ENCODE peak calls at places on chromosomes 4 and X, in eight cellular contexts. I, L, G, W, J, N, P and D are unnamed samples.

GRCh38 chr4:9933184-9933583 is 88.1 kb downstream of the SLC2A9 start:
- DNase-seq in I (no peak), L (no peak), G (no peak), W (no peak), J (no peak), N (no peak), P (no peak), D (no peak)

GRCh38 chrX:82648062-82648461 is 860.0 kb upstream of the POU3F4 start:
- DNase-seq in I (no peak), L (no peak), G (no peak), W (no peak), J (no peak), N (no peak), P (no peak), D (no peak)

GRCh38 chr4:140005699-140006098 is 148.3 kb downstream of the MAML3 start:
- DNase-seq in I (no peak), L (no peak), G (no peak), W (no peak), J (no peak), N (no peak), P (no peak), D (no peak)

GRCh38 chrX:103687073-103687695 is 685 bp upstream of the MORF4L2 start:
- DNase-seq in I (peak), L (peak), G (peak), W (peak), J (peak), N (peak), P (peak), D (peak)

GRCh38 chr4:114286275-114286674 is 306.8 kb upstream of the ARSJ start:
- DNase-seq in I (no peak), L (no peak), G (peak), W (no peak), J (no peak), N (no peak), P (no peak), D (no peak)

GRCh38 chrX:108322243-108322642 is 116.0 kb downstream of the COL4A6 start:
- DNase-seq in I (no peak), L (no peak), G (no peak), W (no peak), J (no peak), N (no peak), P (no peak), D (no peak)

GRCh38 chrX:3295731-3296130 is 50.7 kb downstream of the MXRA5 start:
- DNase-seq in I (no peak), L (no peak), G (peak), W (no peak), J (no peak), N (no peak), P (no peak), D (no peak)

GRCh38 chrX:47556045-47556623 is 4.9 kb upstream of the ARAF start:
- DNase-seq in I (peak), L (peak), G (peak), W (peak), J (peak), N (peak), P (peak), D (peak)

GRCh38 chr4:32226201-32226600 is 1506.0 kb downstream of the PCDH7 start:
- DNase-seq in I (no peak), L (no peak), G (no peak), W (no peak), J (no peak), N (no peak), P (no peak), D (no peak)

GRCh38 chr4:20684852-20685763 is 15.2 kb upstream of the PACRGL start:
- DNase-seq in I (no peak), L (no peak), G (no peak), W (no peak), J (no peak), N (peak), P (no peak), D (no peak)

GRCh38 chr4:128284317-128284716 is 3.3 kb downstream of the PGRMC2 start:
- DNase-seq in I (no peak), L (no peak), G (no peak), W (peak), J (no peak), N (no peak), P (no peak), D (no peak)

GRCh38 chrX:39854772-39855747 is 242.7 kb downstream of the BCOR start:
- DNase-seq in I (no peak), L (no peak), G (no peak), W (no peak), J (no peak), N (no peak), P (no peak), D (no peak)

GRCh38 chr4:125664091-125664767 is 349.5 kb downstream of the FAT4 start:
- DNase-seq in I (no peak), L (no peak), G (peak), W (no peak), J (no peak), N (no peak), P (no peak), D (no peak)

GRCh38 chr4:184635381-184635780 is 13.9 kb downstream of the CASP3 start:
- DNase-seq in I (no peak), L (no peak), G (no peak), W (no peak), J (no peak), N (no peak), P (no peak), D (no peak)

GRCh38 chr4:22490718-22491330 is 25.0 kb downstream of the ADGRA3 start:
- DNase-seq in I (no peak), L (no peak), G (no peak), W (no peak), J (no peak), N (no peak), P (no peak), D (no peak)

GRCh38 chr4:169383724-169384123 is 113.0 kb upstream of the SH3RF1 start:
- DNase-seq in I (no peak), L (no peak), G (peak), W (no peak), J (no peak), N (peak), P (no peak), D (no peak)

GRCh38 chr4:183407635-183408463 is 36.6 kb upstream of the CDKN2AIP start:
- DNase-seq in I (no peak), L (no peak), G (no peak), W (no peak), J (no peak), N (no peak), P (no peak), D (peak)

GRCh38 chr4:78689224-78689623 is 86.9 kb upstream of the BMP2K start:
- DNase-seq in I (no peak), L (no peak), G (no peak), W (no peak), J (no peak), N (no peak), P (no peak), D (no peak)

GRCh38 chrX:100368167-100368566 is 41.9 kb downstream of the PCDH19 start:
- DNase-seq in I (no peak), L (no peak), G (no peak), W (no peak), J (no peak), N (no peak), P (no peak), D (no peak)

GRCh38 chrX:51296138-51296537 is 36.5 kb upstream of the NUDT10 start:
- DNase-seq in I (no peak), L (no peak), G (no peak), W (no peak), J (no peak), N (no peak), P (no peak), D (no peak)

GRCh38 chrX:23497919-23498318 is 163.3 kb downstream of the PTCHD1 start:
- DNase-seq in I (no peak), L (no peak), G (no peak), W (no peak), J (no peak), N (no peak), P (no peak), D (no peak)

GRCh38 chrX:30085571-30085970 is 129.8 kb upstream of the MAGEB2 start:
- DNase-seq in I (no peak), L (no peak), G (no peak), W (no peak), J (no peak), N (no peak), P (no peak), D (no peak)

GRCh38 chr4:147076179-147076578 is 130.5 kb upstream of the TTC29 start:
- DNase-seq in I (no peak), L (no peak), G (no peak), W (no peak), J (no peak), N (no peak), P (no peak), D (no peak)

GRCh38 chrX:1904663-1905218 is 289.9 kb downstream of the ASMT start:
- DNase-seq in I (no peak), L (no peak), G (no peak), W (no peak), J (no peak), N (no peak), P (no peak), D (no peak)

GRCh38 chr4:103137446-103137827 is 37.8 kb upstream of the BDH2 start:
- DNase-seq in I (no peak), L (no peak), G (peak), W (no peak), J (no peak), N (no peak), P (no peak), D (no peak)
- H3K27ac ChIP-seq in I (no peak), L (no peak), G (no peak), W (no peak), J (no peak), N (no peak), P (no peak), D (no peak)

DNA sequence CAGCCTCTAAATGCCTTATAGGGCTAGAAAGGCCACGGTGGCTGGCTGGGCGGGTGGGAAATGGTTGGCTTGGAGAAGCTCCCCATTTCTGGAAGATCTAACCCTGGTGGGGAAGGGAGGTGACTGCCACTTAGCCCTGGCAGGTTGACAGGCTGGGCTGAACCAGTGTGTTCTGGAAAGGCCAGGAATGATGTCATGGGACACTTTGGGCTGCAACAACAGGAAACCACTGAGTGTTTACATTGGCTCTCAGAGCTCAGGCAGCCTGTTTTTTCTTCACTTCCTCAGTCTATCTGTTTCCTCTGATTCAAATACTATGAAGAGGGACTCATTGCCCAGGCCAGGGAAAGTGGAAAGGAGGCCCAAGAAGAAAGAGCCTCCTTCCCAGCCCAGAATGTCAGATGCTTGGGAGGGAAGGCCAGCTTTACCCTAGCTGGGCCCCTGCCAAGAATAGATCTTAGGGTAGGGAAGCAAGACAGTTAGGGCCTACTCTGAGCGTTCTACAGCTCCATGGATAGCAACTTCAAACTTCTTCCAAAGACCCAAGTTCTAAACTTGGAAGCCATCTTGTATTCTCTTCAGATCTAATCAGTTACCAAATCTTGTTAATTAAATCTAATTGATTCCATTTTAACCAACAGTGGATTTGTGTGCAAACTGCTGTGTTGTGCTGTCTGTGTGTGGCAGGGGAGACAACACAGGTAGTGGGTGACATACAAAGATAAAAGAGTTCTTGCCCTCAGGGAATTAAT is 65.7 kb upstream of the MSN start:
- DNase-seq in I (peak), L (no peak), G (peak), W (peak), J (peak), N (peak), P (peak), D (peak)
- TF ChIP-seq CTCF in I (peak), L (peak), G (no peak), W (no peak), J (peak), N (no peak), P (no peak), D (no peak)

GRCh38 chrX:69300323-69300722 is 135.1 kb upstream of the PJA1 start:
- DNase-seq in I (no peak), L (no peak), G (no peak), W (no peak), J (no peak), N (no peak), P (no peak), D (no peak)
- H3K27ac ChIP-seq in I (no peak), L (no peak), G (no peak), W (no peak), J (no peak), N (no peak), P (no peak), D (no peak)

GRCh38 chr4:177547985-177548384 is 105.7 kb upstream of the AGA start:
- DNase-seq in I (no peak), L (no peak), G (no peak), W (no peak), J (no peak), N (no peak), P (no peak), D (no peak)
- TF ChIP-seq CTCF in I (no peak), L (no peak), G (no peak), W (no peak), J (no peak), N (peak), P (no peak), D (no peak)

GRCh38 chrX:41473936-41474725 is 27.0 kb downstream of the NYX start:
- DNase-seq in I (no peak), L (no peak), G (no peak), W (no peak), J (no peak), N (no peak), P (no peak), D (no peak)

GRCh38 chrX:41475611-41476241 is 28.6 kb downstream of the NYX start:
- DNase-seq in I (no peak), L (no peak), G (no peak), W (no peak), J (no peak), N (no peak), P (no peak), D (no peak)

GRCh38 chrX:41472231-41472815 is 25.2 kb downstream of the NYX start:
- DNase-seq in I (no peak), L (no peak), G (no peak), W (no peak), J (no peak), N (no peak), P (no peak), D (no peak)

GRCh38 chrX:41474726-41475100 is 27.6 kb downstream of the NYX start:
- DNase-seq in I (no peak), L (no peak), G (no peak), W (no peak), J (no peak), N (no peak), P (no peak), D (no peak)

DNA sequence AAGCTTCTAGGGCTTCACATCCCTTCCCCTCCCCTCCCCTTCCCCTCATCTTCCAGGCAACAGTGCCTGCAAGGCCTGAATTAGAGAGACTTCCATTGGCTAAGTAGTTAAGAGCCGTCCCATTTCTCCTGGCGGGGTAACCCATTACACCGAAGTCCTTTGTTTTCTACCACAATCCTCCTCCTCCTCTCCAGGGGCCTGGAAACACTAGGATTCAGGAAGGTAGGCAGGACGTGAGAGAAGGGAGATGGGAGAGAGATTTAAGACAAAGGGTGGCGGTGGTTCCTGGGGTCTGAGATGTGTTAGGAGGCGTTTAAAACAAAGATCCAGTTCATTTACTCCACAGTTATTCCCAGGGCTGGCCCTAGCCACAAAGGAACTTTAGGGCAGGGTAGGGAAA is 28.0 kb downstream of the NYX start:
- DNase-seq in I (no peak), L (no peak), G (no peak), W (no peak), J (no peak), N (no peak), P (no peak), D (no peak)
- H3K27ac ChIP-seq in I (no peak), L (no peak), G (no peak), W (no peak), J (no peak), N (no peak), P (no peak), D (no peak)

DNA sequence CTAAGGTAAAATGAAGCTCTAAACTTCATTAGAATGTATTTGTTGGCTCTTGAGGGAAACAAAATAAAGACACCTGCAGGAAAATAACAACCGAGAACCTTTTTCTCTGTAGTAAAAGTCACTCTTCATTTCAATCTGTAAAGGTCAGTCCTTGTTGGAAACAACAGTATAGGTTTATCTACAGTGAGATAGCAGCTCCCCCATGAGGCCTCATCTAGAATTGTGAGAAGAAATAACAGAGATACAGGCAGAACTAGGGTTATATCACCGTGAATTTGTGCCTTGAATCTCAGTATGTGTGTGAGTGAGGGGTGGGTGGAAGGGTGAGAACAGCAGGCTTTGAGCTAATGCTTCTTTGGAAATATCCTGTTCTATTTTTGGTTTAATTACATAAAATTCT is 107.8 kb upstream of the FMR1 start:
- DNase-seq in I (no peak), L (no peak), G (no peak), W (no peak), J (no peak), N (no peak), P (no peak), D (no peak)
- TF ChIP-seq CTCF in I (peak), L (no peak), G (no peak), W (no peak), J (peak), N (no peak), P (no peak), D (no peak)

GRCh38 chr4:143016171-143016570 is 168.5 kb upstream of the USP38 start:
- DNase-seq in I (no peak), L (no peak), G (no peak), W (no peak), J (no peak), N (no peak), P (no peak), D (no peak)
- H3K27ac ChIP-seq in I (no peak), L (no peak), G (no peak), W (no peak), J (no peak), N (no peak), P (no peak), D (no peak)

DNA sequence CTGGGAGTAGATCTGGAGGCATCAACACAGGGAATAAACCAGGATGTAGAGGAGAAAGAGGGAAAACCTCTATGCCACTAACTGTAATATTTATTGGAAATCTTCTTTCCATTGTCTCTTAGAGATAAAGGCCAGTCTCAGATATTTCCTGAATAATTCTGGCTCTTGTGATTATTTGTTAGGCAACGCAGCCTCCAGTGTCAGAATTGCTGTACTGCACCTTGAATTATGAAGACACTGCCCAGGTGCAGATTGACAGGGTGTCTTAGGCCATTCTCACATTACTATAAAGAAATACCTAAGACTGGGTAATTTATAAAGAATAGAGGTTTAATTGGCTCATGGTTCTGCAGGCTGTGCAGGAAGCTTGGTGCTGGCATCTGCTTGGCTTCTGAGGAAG is 100.7 kb upstream of the ZDHHC15 start:
- DNase-seq in I (no peak), L (no peak), G (no peak), W (no peak), J (no peak), N (no peak), P (no peak), D (no peak)
- TF ChIP-seq CTCF in I (peak), L (no peak), G (peak), W (no peak), J (no peak), N (no peak), P (peak), D (no peak)

GRCh38 chr4:176226736-176227135 is 31.4 kb upstream of the SPATA4 start:
- DNase-seq in I (no peak), L (no peak), G (no peak), W (no peak), J (no peak), N (no peak), P (no peak), D (no peak)

GRCh38 chr4:176230827-176231226 is 35.4 kb upstream of the SPATA4 start:
- DNase-seq in I (no peak), L (no peak), G (no peak), W (no peak), J (no peak), N (no peak), P (no peak), D (no peak)

GRCh38 chr4:176229645-176230044 is 34.3 kb upstream of the SPATA4 start:
- DNase-seq in I (no peak), L (no peak), G (no peak), W (no peak), J (no peak), N (no peak), P (no peak), D (no peak)
- H3K27ac ChIP-seq in I (peak), L (no peak), G (no peak), W (no peak), J (no peak), N (no peak), P (peak), D (peak)